ENCODE peak calls at places on chromosomes 4 and X, in seven cellular contexts. X, Y, S, D, B, I and C are unnamed samples.

GRCh38 chr4:39970559-39971270 is 7.0 kb downstream of the PDS5A start:
- DNase-seq in I (no peak), Y (peak), B (peak), X (no peak), S (no peak), D (no peak), C (no peak)

GRCh38 chrX:70452143-70452733 is 7.6 kb downstream of the DLG3 start:
- DNase-seq in B (peak), I (no peak), D (peak), S (no peak), X (peak), Y (peak), C (no peak)

GRCh38 chr4:54837576-54838140 is 179.9 kb downstream of the KIT start:
- DNase-seq in Y (no peak), S (no peak), I (no peak), D (no peak), X (no peak), B (peak), C (no peak)

GRCh38 chr4:1010522-1011021 is 854 bp upstream of the FGFRL1 start:
- DNase-seq in S (peak), B (peak), I (no peak), X (peak), D (peak), Y (peak), C (no peak)

GRCh38 chr4:28225005-28225404 is 1364.4 kb downstream of the STIM2 start:
- DNase-seq in D (no peak), B (peak), X (peak), Y (no peak), S (no peak), I (peak), C (peak)

GRCh38 chrX:70998402-70999027 is 67.6 kb upstream of the SLC7A3 start:
- DNase-seq in Y (peak), D (no peak), I (peak), S (peak), X (peak), B (peak), C (no peak)

GRCh38 chr4:187179086-187180070 is 455.7 kb upstream of the FAT1 start:
- DNase-seq in I (no peak), X (no peak), D (no peak), Y (no peak), B (no peak), S (no peak), C (no peak)

GRCh38 chr4:169906104-169906503 is 120.1 kb downstream of the MFAP3L start:
- DNase-seq in X (no peak), S (no peak), I (no peak), D (no peak), Y (no peak), B (no peak), C (no peak)

GRCh38 chr4:165726831-165727230 is 146.2 kb upstream of the TLL1 start:
- DNase-seq in I (no peak), B (no peak), X (no peak), D (no peak), S (peak), Y (no peak), C (no peak)

GRCh38 chr4:55398966-55399365 is 3.2 kb downstream of the TMEM165 start:
- DNase-seq in D (no peak), B (peak), I (no peak), Y (no peak), S (no peak), X (peak), C (no peak)

GRCh38 chr4:926538-926937 is 5.6 kb downstream of the GAK start:
- DNase-seq in D (no peak), I (no peak), Y (no peak), S (no peak), B (no peak), X (peak), C (no peak)

GRCh38 chr4:138614462-138615142 is 372.5 kb upstream of the SLC7A11 start:
- DNase-seq in D (no peak), I (no peak), X (no peak), S (no peak), B (no peak), Y (no peak), C (no peak)

GRCh38 chrX:120136128-120136527 is 20.4 kb upstream of the RHOXF1 start:
- DNase-seq in B (no peak), I (no peak), Y (no peak), D (no peak), S (no peak), X (no peak), C (no peak)

GRCh38 chr4:153039542-153040185 is 103.5 kb downstream of the FHDC1 start:
- DNase-seq in B (no peak), X (no peak), D (no peak), Y (no peak), I (no peak), S (no peak), C (no peak)

GRCh38 chr4:100898844-100899243 is 381.0 kb upstream of the EMCN start:
- DNase-seq in B (no peak), S (no peak), D (no peak), I (no peak), Y (no peak), X (no peak), C (no peak)

GRCh38 chrX:39385022-39385421 is 583.8 kb downstream of the MID1IP1 start:
- DNase-seq in I (no peak), D (no peak), X (no peak), Y (no peak), B (no peak), S (no peak), C (no peak)

GRCh38 chr4:88605744-88606143 is 13.5 kb downstream of the HERC3 start:
- DNase-seq in I (no peak), B (no peak), S (no peak), X (no peak), Y (no peak), D (no peak), C (no peak)

GRCh38 chr4:158169516-158169915 is 3.3 kb downstream of the GASK1B start:
- DNase-seq in B (no peak), Y (no peak), D (no peak), I (no peak), S (no peak), X (peak), C (no peak)

GRCh38 chr4:152605641-152606304 is 69.9 kb upstream of the FBXW7 start:
- DNase-seq in I (peak), X (no peak), B (no peak), S (no peak), Y (no peak), D (no peak), C (no peak)